ENCODE peak calls at places on chromosomes 6 and 20, in five cellular contexts. D is kidney epithelial cell, I is bronchial epithelial cell, C is astrocyte, F is hepatocyte. M is an unnamed sample.

GRCh38 chr6:4319992-4320683 is 184.8 kb upstream of the ECI2 start:
- DNase-seq in F (no peak), I (peak; percentile 86), D (no peak), C (peak; percentile 68), M (peak; percentile 11)

GRCh38 chr6:151160869-151161268 is 78.9 kb upstream of the AKAP12 start:
- DNase-seq in D (peak; percentile 79), I (peak; percentile 57), F (peak; percentile 58), C (no peak), M (peak; percentile 55)

GRCh38 chr6:7216941-7217621 is 95.9 kb downstream of the SSR1 start:
- DNase-seq in F (no peak), C (no peak), D (no peak), I (peak; percentile 85), M (no peak)

GRCh38 chr6:79538481-79538971 is 1.3 kb upstream of the LCA5 start:
- DNase-seq in D (no peak), I (peak; percentile 73), F (no peak), C (no peak), M (peak; percentile 34)

GRCh38 chr6:148934534-148934933 is 187.7 kb downstream of the UST start:
- DNase-seq in D (no peak), F (no peak), C (peak; percentile 35), I (peak; percentile 10), M (peak; percentile 43)

GRCh38 chr20:38680492-38681118 is 43.7 kb upstream of the SLC32A1 start:
- DNase-seq in F (peak; percentile 80), D (no peak), I (peak; percentile 25), C (peak; percentile 16), M (peak; percentile 14)

GRCh38 chr20:44738779-44739477 is 6.7 kb upstream of the KCNK15 start:
- DNase-seq in D (no peak), I (peak; percentile 83), C (peak; percentile 56), F (peak; percentile 78), M (peak; percentile 71)

GRCh38 chr20:11807070-11807741 is 110.5 kb upstream of the BTBD3 start:
- DNase-seq in C (peak; percentile 92), D (no peak), I (peak; percentile 69), F (no peak), M (peak; percentile 90)

GRCh38 chr6:44446626-44447297 is 59.3 kb downstream of the CDC5L start:
- DNase-seq in F (no peak), I (peak; percentile 98), C (peak; percentile 93), D (peak; percentile 74), M (peak; percentile 85)

GRCh38 chr20:53774487-53775203 is 181.0 kb upstream of the ZNF217 start:
- DNase-seq in I (peak; percentile 93), D (peak; percentile 72), F (no peak), C (peak; percentile 97), M (peak; percentile 89)

GRCh38 chr20:25055711-25056492 is 2.0 kb downstream of the ACSS1 start:
- DNase-seq in C (peak; percentile 22), F (no peak), D (no peak), I (no peak), M (peak; percentile 26)
- H3K4me3 ChIP-seq in C (no peak overlapping the region), F (no peak overlapping the region), D (no peak overlapping the region), I (no peak overlapping the region), M (no peak overlapping the region)

DNA sequence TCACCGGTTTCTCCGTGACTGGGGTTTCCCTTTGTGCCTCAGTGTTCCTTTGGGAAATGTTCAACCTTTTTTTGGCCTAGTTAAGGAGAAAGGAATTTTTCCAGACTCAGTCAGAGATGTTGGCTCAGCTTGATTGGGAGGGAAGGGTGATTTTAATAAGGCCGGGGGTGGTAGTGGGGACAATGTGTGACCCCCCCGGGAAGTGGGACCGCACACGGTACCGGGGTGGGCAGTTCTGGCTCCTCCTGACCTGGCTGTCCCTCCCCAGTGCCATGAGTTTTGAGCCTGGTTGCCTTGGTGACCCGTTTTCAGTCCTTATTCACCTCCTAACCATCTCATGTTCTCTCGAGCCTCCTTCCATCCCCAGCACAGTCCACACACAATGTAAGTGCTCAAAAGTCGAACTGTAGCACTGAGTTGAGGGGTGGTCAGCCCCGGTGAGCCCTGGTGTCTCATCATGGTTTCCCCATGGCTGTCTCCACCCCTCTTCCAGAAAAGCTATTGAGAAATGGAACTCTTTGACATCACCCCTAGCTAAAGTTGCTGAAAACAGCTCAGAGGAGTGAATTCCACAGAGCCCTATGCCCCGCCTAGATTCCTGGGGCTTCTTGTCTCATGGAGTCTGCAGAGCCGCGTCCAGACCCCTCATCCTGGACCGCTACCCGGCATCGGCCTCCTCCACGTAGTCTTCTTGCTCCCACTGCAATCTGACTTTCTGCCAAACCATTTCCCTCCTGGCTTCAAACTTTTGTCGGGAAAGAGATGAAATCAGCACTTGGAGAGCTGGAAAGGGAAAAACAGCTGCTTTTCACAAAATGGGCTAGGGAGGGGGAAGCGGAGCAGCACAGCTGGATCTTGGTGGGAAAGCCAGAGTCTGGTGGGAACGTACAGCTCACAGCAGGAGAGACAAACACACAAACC is 132.4 kb downstream of the SNX5 start:
- DNase-seq in F (peak; percentile 73), C (peak; percentile 95), D (no peak), I (no peak), M (peak; percentile 79)
- TF ChIP-seq CTCF in F (no peak), C (no peak), D (no peak), I (no peak), M (no peak)

GRCh38 chr6:167855825-167856425 is 29.2 kb downstream of the AFDN start:
- DNase-seq in C (peak; percentile 98), D (peak; percentile 70), I (peak; percentile 99), F (peak; percentile 59), M (peak; percentile 92)
- H3K4me3 ChIP-seq in C (no peak overlapping the region), D (no peak overlapping the region), I (no peak overlapping the region), F (no peak overlapping the region), M (no peak overlapping the region)

GRCh38 chr6:42459888-42460287 is 8.2 kb upstream of the TRERF1 start:
- DNase-seq in D (no peak), I (no peak), C (no peak), F (no peak), M (no peak)
- TF ChIP-seq CTCF in D (no peak), I (no peak), C (no peak), F (no peak), M (no peak)